ENCODE peak calls at places on chromosomes 5 and 9, in five cellular contexts. X, W, R, I and G are unnamed samples. For H3K4me1, the result is how much of the 10 kb centered on the place peaks cover.

GRCh38 chr9:35760651-35761050 is 6.6 kb upstream of the MSMP start:
- DNase-seq in X (no peak), W (no peak), R (peak), I (peak), G (no peak)

GRCh38 chr9:14441976-14442651 is 128.2 kb upstream of the NFIB start:
- DNase-seq in X (no peak), W (no peak), R (no peak), I (no peak), G (no peak)

GRCh38 chr9:27445057-27445990 is 78.8 kb upstream of the IFNK start:
- DNase-seq in R (no peak), W (no peak), X (no peak), I (no peak), G (no peak)

GRCh38 chr5:117681431-117681830 is 1106.8 kb upstream of the SEMA6A start:
- DNase-seq in W (no peak), I (no peak), R (no peak), X (no peak), G (no peak)

GRCh38 chr5:2797981-2798380 is 46.5 kb upstream of the IRX2 start:
- DNase-seq in X (no peak), R (no peak), W (no peak), I (no peak), G (no peak)

GRCh38 chr5:39040875-39041274 is 33.3 kb downstream of the RICTOR start:
- DNase-seq in I (no peak), X (peak), W (no peak), R (no peak), G (no peak)

GRCh38 chr5:133552925-133553525 is 59.3 kb downstream of the FSTL4 start:
- DNase-seq in W (no peak), R (no peak), I (peak), X (peak), G (no peak)

GRCh38 chr9:131012023-131012334 is 3.0 kb downstream of the LAMC3 start:
- DNase-seq in I (no peak), R (no peak), W (no peak), X (no peak), G (no peak)

GRCh38 chr5:66454186-66455078 is 141.8 kb upstream of the MAST4 start:
- DNase-seq in W (no peak), R (no peak), I (no peak), X (no peak), G (no peak)

GRCh38 chr5:158861366-158861765 is 238.3 kb downstream of the EBF1 start:
- DNase-seq in I (no peak), W (no peak), X (no peak), R (no peak), G (no peak)
- H3K4me1 ChIP-seq in I (under half), W (under half), X (under half), R (under half), G (under half)

DNA sequence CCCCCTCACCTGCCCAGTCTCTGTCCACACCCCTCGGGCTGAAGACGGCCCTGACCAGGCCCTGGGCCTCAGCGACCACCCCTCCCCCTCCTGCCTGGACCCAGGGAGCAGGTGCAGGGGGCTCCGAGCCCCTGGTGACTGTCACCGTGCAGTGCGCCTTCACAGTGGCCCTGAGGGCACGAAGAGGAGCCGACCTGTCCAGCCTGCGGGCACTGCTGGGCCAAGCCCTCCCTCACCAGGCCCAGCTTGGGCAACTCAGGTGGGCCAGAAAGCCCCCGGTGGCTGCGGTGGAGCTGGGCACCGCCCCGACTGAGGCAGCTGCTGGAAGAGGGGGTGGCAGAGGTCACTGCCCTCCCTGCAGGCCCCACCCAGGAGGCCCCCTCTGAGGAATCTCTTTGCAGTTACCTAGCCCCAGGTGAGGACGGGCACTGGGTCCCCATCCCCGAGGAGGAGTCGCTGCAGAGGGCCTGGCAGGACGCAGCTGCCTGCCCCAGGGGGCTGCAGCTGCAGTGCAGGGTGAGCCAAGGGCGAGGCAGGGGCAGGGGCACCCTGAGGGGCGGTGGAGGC is 7.7 kb downstream of the ENTPD8 start:
- DNase-seq in R (no peak), W (no peak), X (no peak), I (no peak), G (no peak)
- H3K27ac ChIP-seq in R (no peak), W (no peak), X (no peak), I (no peak), G (no peak)

DNA sequence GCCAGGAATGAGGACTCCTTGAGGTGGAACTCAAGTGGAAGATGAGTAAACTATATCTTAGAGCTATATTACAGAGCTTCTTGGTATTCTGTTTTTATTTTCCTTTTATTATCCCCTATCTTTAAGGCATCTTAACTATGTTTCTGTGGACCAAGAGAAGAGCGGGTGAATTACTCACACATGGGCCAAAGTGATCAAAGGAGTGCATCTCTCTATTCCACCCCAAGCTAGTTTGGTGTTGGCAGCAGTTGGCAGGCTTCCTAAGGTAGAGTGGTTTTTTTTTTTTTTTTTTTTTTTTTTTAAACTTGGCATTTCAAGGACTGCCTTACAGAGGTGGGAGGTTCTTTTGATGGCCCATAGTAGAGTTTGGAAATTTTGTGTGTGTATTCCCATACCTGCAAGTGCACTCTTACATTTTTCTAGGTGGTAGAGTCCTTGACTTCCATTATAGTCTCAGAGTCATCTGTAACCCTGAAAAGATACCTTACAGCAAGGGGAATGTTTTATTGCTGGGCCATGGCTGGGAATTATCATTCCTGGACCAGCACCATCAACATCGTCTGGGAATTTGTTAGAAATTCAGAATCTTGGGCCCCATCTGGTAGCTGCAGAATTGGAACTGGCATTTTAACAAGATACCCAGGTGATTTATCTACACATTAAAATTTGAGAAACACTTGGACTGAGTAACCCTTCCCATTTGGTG is 51.0 kb downstream of the ARHGAP26 start:
- DNase-seq in R (no peak), W (no peak), I (no peak), X (no peak), G (no peak)
- H3K4me1 ChIP-seq in R (half or more), W (under half), I (half or more), X (half or more), G (half or more)

GRCh38 chr9:362936-363335 is 148.3 kb downstream of the DOCK8 start:
- DNase-seq in W (no peak), R (no peak), I (no peak), X (no peak), G (no peak)

GRCh38 chr9:365451-365850 is 150.8 kb downstream of the DOCK8 start:
- DNase-seq in I (no peak), R (no peak), X (no peak), W (no peak), G (no peak)

GRCh38 chr9:371349-371748 is 156.7 kb downstream of the DOCK8 start:
- DNase-seq in X (no peak), W (no peak), I (no peak), R (no peak), G (no peak)

GRCh38 chr9:370081-370480 is 155.4 kb downstream of the DOCK8 start:
- DNase-seq in R (no peak), I (no peak), X (no peak), W (no peak), G (no peak)

DNA sequence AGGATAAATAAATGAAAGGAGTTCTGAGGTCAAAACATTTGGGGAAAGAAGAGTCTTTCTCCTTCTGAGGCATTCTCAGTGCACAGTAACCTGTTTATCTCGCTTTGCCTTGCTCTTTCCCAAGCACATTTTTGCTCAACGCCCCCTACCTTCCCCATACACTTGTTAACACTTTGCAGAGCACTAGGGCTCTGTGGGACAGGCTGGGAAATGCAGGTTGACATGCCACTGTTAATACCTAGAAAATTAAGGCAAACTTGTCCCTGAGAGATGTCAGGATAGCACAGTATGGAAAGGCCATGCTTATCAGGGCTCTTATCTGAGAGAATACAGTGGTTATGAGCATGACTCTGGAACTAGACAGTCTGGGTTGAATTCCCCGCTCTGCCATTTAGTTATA is 152.0 kb downstream of the DOCK8 start:
- DNase-seq in W (no peak), I (no peak), R (no peak), X (no peak), G (no peak)
- H3K27ac ChIP-seq in W (no peak), I (no peak), R (no peak), X (no peak), G (no peak)

GRCh38 chr5:50667653-50668403 is 1.4 kb downstream of the PARP8 start:
- DNase-seq in R (peak), X (peak), W (peak), I (peak), G (no peak)
- H3K4me1 ChIP-seq in R (under half), X (under half), W (under half), I (under half), G (under half)